ENCODE peak calls at places on chromosome 22, in eight cellular contexts. A is NT2/D1; X is mesenchymal stem cell; C is cardiac fibroblast; H is effector memory CD4-positive, alpha-beta T cell; Z is left ventricle myocardium inferior; L is adrenal gland; Y is Panc1. F is an unnamed sample.

GRCh38 chr22:29003975-29004646 is 57.5 kb downstream of the C22orf31 start:
- DNase-seq in A (no peak), C (no peak), L (peak; percentile 26), Z (no peak), X (no peak), H (no peak), Y (no peak), F (no peak)

GRCh38 chr22:24465566-24465965 is 29.6 kb upstream of the UPB1 start:
- DNase-seq in L (no peak), H (no peak), Y (no peak), Z (no peak), A (no peak), X (peak; percentile 58), C (peak; percentile 56), F (peak; percentile 86)

GRCh38 chr22:23256986-23257888 is 76.9 kb downstream of the BCR start:
- DNase-seq in A (no peak), C (peak; percentile 49), X (peak; percentile 22), Y (no peak), L (peak; percentile 72), H (no peak), Z (peak; percentile 70), F (peak; percentile 18)

GRCh38 chr22:45828836-45829235 is 148.1 kb downstream of the WNT7B start:
- DNase-seq in X (no peak), Z (no peak), H (no peak), A (no peak), L (no peak), Y (no peak), C (peak; percentile 15), F (peak; percentile 37)

GRCh38 chr22:38028344-38029130 is 28.7 kb upstream of the PICK1 start:
- DNase-seq in C (no peak), Y (no peak), A (no peak), Z (no peak), H (no peak), L (no peak), X (no peak), F (no peak)

GRCh38 chr22:19882446-19883381 is 28.0 kb upstream of the GNB1L start:
- DNase-seq in H (no peak), A (no peak), L (peak; percentile 4), C (no peak), X (no peak), Y (no peak), Z (no peak), F (no peak)

GRCh38 chr22:45529097-45529496 is 26.4 kb downstream of the FBLN1 start:
- DNase-seq in L (no peak), H (no peak), C (no peak), Y (no peak), A (no peak), Z (no peak), X (no peak), F (no peak)

GRCh38 chr22:37020192-37020479 is 594 bp downstream of the MPST start:
- DNase-seq in L (peak; percentile 53), X (peak; percentile 63), Z (no peak), Y (no peak), A (no peak), C (peak; percentile 63), H (no peak), F (peak; percentile 66)

GRCh38 chr22:23070418-23071162 is at the start of gene GNAZ:
- DNase-seq in H (no peak), Y (no peak), A (no peak), Z (no peak), X (no peak), L (peak; percentile 27), C (no peak), F (peak; percentile 6)

GRCh38 chr22:46031066-46031465 is 54.1 kb upstream of the WNT7B start:
- DNase-seq in A (no peak), L (peak; percentile 24), X (no peak), H (no peak), Z (peak; percentile 13), Y (no peak), C (no peak), F (no peak)

GRCh38 chr22:17106785-17107546 is 14.2 kb downstream of the TMEM121B start:
- DNase-seq in A (no peak), L (no peak), Y (no peak), Z (no peak), H (no peak), X (no peak), C (no peak), F (no peak)

GRCh38 chr22:23832226-23833016 is 6.4 kb downstream of the DERL3 start:
- DNase-seq in C (no peak), H (no peak), A (no peak), Y (no peak), X (no peak), L (peak; percentile 9), Z (no peak), F (no peak)

GRCh38 chr22:49330421-49331222 is 497.1 kb downstream of the BRD1 start:
- DNase-seq in L (no peak), Y (no peak), X (no peak), Z (no peak), H (no peak), A (no peak), C (no peak), F (no peak)

GRCh38 chr22:46830001-46830715 is 67.7 kb downstream of the TBC1D22A start:
- DNase-seq in X (peak; percentile 61), H (no peak), Y (no peak), C (peak; percentile 49), A (no peak), L (peak; percentile 74), Z (peak; percentile 59), F (peak; percentile 86)

GRCh38 chr22:38700271-38700788 is 413 bp downstream of the JOSD1 start:
- DNase-seq in C (peak; percentile 54), L (peak; percentile 75), X (peak; percentile 71), Y (no peak), A (no peak), Z (peak; percentile 74), H (peak; percentile 12), F (no peak)

GRCh38 chr22:29152381-29153138 is 53.1 kb upstream of the EMID1 start:
- DNase-seq in C (no peak), X (peak; percentile 11), Y (no peak), Z (peak; percentile 39), H (no peak), A (no peak), L (peak; percentile 34), F (peak; percentile 16)

GRCh38 chr22:19943665-19944026 is 2.0 kb upstream of the TXNRD2 start:
- DNase-seq in L (peak; percentile 27), C (peak; percentile 72), H (no peak), A (no peak), Z (no peak), X (peak; percentile 83), Y (no peak), F (peak; percentile 83)

GRCh38 chr22:23133922-23134321 is 7.9 kb downstream of the RSPH14 start:
- DNase-seq in C (no peak), Z (no peak), H (no peak), Y (no peak), A (no peak), L (no peak), X (no peak), F (no peak)

GRCh38 chr22:46139895-46140350 is 10.4 kb upstream of the PPARA start:
- DNase-seq in L (peak; percentile 91), A (no peak), Y (no peak), X (no peak), Z (no peak), C (no peak), H (no peak), F (no peak)

DNA sequence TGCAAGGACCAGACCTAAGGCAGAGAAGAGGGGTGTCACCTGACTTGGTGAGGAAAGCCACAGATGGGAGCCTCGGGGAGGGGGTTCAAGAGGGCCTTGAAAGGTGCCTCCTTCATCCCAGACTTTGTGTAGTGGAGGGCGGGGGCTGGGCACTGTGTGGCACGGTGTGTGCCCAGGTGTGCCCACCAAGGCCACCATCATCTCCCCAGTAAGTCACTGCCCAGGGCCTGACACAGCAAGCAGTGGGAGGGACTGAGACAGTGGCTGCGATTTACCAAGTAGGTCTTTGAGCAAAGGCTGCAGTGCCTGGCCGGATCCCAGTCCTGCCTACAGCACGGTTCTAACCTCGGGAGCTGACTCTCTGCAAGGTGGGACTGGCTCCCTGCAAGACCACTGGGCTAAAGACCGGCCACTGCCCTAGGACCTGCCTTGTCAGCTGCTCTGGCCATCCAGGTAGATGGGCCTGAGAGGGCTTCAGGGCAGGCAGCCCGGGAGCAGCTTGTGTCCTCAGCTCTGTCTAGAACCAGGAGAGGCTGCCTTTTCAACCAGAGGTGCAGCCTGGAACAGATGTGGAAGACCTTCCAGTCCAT is 1.4 kb downstream of the OSM start:
- DNase-seq in Y (no peak), H (no peak), L (no peak), A (no peak), Z (no peak), C (no peak), X (no peak), F (no peak)
- H3K4me3 ChIP-seq in Y (no peak overlapping the region), H (peak overlapping the region; percentile 67), L (no peak overlapping the region), A (no peak overlapping the region), Z (no peak overlapping the region), C (no peak overlapping the region), X (no peak overlapping the region), F (no peak overlapping the region)

GRCh38 chr22:41541484-41541883 is 2.8 kb downstream of the POLR3H start:
- DNase-seq in X (no peak), Z (no peak), L (no peak), H (no peak), C (no peak), Y (no peak), A (no peak), F (no peak)
- H3K4me3 ChIP-seq in X (peak overlapping the region; percentile 3), Z (no peak overlapping the region), L (no peak overlapping the region), H (no peak overlapping the region), C (no peak overlapping the region), Y (no peak overlapping the region), A (no peak overlapping the region), F (no peak overlapping the region)

GRCh38 chr22:34877506-34877905 is 188.5 kb upstream of the ISX start:
- DNase-seq in X (no peak), Y (no peak), H (no peak), A (no peak), L (no peak), C (no peak), Z (no peak), F (no peak)
- H3K4me3 ChIP-seq in X (no peak overlapping the region), Y (no peak overlapping the region), H (no peak overlapping the region), A (no peak overlapping the region), L (no peak overlapping the region), C (no peak overlapping the region), Z (no peak overlapping the region), F (no peak overlapping the region)

GRCh38 chr22:42533638-42533977 is 14.0 kb upstream of the RRP7A start:
- DNase-seq in L (no peak), C (no peak), H (no peak), Y (no peak), X (no peak), Z (no peak), A (no peak), F (no peak)
- H3K4me3 ChIP-seq in L (no peak overlapping the region), C (no peak overlapping the region), H (no peak overlapping the region), Y (no peak overlapping the region), X (no peak overlapping the region), Z (no peak overlapping the region), A (no peak overlapping the region), F (no peak overlapping the region)

F was measured in choroid plexus epithelial cell.